ENCODE peak calls at places on chromosomes 16 and 17, in nine cellular contexts. F, A, B, M, O, C, U, Y and V are unnamed samples.

GRCh38 chr16:66934138-66934838 is at the start of gene CIAO2B:
- DNase-seq in F (peak; percentile 95), M (peak; percentile 85), U (peak; percentile 93), B (peak; percentile 80), C (peak; percentile 93), A (peak; percentile 92), Y (peak; percentile 89), O (peak; percentile 93), V (peak; percentile 77)

GRCh38 chr16:85257483-85257882 is 145.2 kb upstream of the CIBAR2 start:
- DNase-seq in F (no peak), Y (no peak), C (no peak), U (no peak), B (no peak), O (no peak), M (no peak), A (no peak), V (no peak)

GRCh38 chr17:1414001-1414574 is 14.1 kb upstream of the YWHAE start:
- DNase-seq in F (no peak), C (peak; percentile 15), U (no peak), A (no peak), Y (no peak), B (no peak), M (no peak), O (no peak), V (no peak)

GRCh38 chr17:44522883-44523671 is 19.9 kb upstream of the GPATCH8 start:
- DNase-seq in M (peak; percentile 64), Y (peak; percentile 86), O (peak; percentile 64), A (peak; percentile 83), U (peak; percentile 77), F (peak; percentile 86), B (peak; percentile 38), C (peak; percentile 72), V (peak; percentile 53)

GRCh38 chr16:17367034-17367433 is 103.7 kb downstream of the XYLT1 start:
- DNase-seq in U (no peak), A (no peak), Y (no peak), F (no peak), M (no peak), C (no peak), B (no peak), O (no peak), V (no peak)

GRCh38 chr17:45749831-45750335 is 34.2 kb upstream of the CRHR1 start:
- DNase-seq in O (no peak), A (no peak), C (no peak), U (no peak), Y (peak; percentile 39), B (no peak), F (no peak), M (no peak), V (no peak)

GRCh38 chr16:79267781-79268180 is 332.8 kb downstream of the MAF start:
- DNase-seq in A (no peak), Y (no peak), O (no peak), F (peak; percentile 33), B (no peak), C (no peak), U (no peak), M (no peak), V (no peak)

GRCh38 chr17:61816538-61816937 is 46.8 kb downstream of the BRIP1 start:
- DNase-seq in Y (no peak), A (no peak), F (no peak), U (no peak), O (no peak), M (no peak), B (no peak), C (no peak), V (no peak)

GRCh38 chr16:49562228-49562627 is 188.6 kb downstream of the C16orf78 start:
- DNase-seq in A (no peak), O (no peak), C (no peak), U (no peak), B (no peak), M (no peak), Y (peak; percentile 14), F (peak; percentile 58), V (no peak)

GRCh38 chr17:59190806-59191205 is 19.0 kb upstream of the SMG8 start:
- DNase-seq in M (no peak), Y (no peak), A (no peak), F (no peak), C (no peak), B (no peak), U (no peak), O (no peak), V (no peak)

GRCh38 chr17:58452738-58453137 is 35.4 kb upstream of the RNF43 start:
- DNase-seq in M (no peak), C (no peak), F (no peak), O (no peak), U (no peak), B (no peak), Y (no peak), A (no peak), V (no peak)

GRCh38 chr17:17220529-17220928 is 14.4 kb upstream of the PLD6 start:
- DNase-seq in O (peak; percentile 3), M (no peak), B (no peak), C (no peak), Y (no peak), U (no peak), F (no peak), A (no peak), V (no peak)

GRCh38 chr17:17840751-17841591 is 4.2 kb upstream of the SREBF1 start:
- DNase-seq in C (no peak), M (no peak), O (no peak), F (peak; percentile 77), U (no peak), B (no peak), Y (no peak), A (no peak), V (no peak)

GRCh38 chr17:44736551-44737240 is 22.1 kb upstream of the ADAM11 start:
- DNase-seq in A (no peak), Y (no peak), U (no peak), F (no peak), M (no peak), C (no peak), O (no peak), B (no peak), V (no peak)

GRCh38 chr16:14125708-14126107 is 54.6 kb downstream of the MRTFB start:
- DNase-seq in O (no peak), Y (no peak), B (no peak), M (no peak), F (no peak), U (no peak), C (no peak), A (no peak), V (no peak)

GRCh38 chr17:43517615-43518386 is 28.3 kb downstream of the ETV4 start:
- DNase-seq in C (no peak), O (no peak), Y (no peak), F (no peak), M (no peak), U (no peak), B (no peak), A (no peak), V (no peak)

GRCh38 chr16:23324727-23325126 is 22.6 kb downstream of the SCNN1B start:
- DNase-seq in U (peak; percentile 94), B (no peak), F (peak; percentile 61), A (peak; percentile 78), O (peak; percentile 64), Y (peak; percentile 50), M (no peak), C (peak; percentile 78), V (peak; percentile 28)

GRCh38 chr16:89909777-89910716 is 8.6 kb upstream of the MC1R start:
- DNase-seq in C (peak; percentile 83), F (peak; percentile 90), U (peak; percentile 79), A (peak; percentile 77), Y (peak; percentile 71), B (peak; percentile 69), M (peak; percentile 81), O (peak; percentile 84), V (peak; percentile 40)
- TF ChIP-seq POLR2A in C (no peak), F (no peak), U (no peak), A (no peak), Y (no peak), B (no peak), M (no peak), O (no peak), V (no peak)

DNA sequence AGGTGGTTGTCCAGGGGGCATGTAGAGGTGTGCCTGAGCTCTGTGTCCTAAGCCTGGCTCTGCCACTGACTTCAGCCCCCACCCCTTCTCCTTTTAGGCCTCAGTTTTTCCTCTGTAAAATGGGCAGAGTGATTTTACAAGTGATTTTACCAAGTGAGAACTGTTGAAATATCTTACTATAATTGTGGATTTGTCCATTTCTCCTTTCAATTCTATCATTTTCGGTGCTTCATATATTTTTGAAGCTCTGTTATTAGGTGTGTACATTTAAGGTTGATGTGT is 21.7 kb upstream of the HOXB9 start:
- DNase-seq in Y (no peak), U (no peak), A (no peak), M (no peak), C (no peak), B (no peak), F (no peak), O (no peak), V (no peak)
- H3K4me3 ChIP-seq in Y (no peak overlapping the region), U (no peak overlapping the region), A (peak overlapping the region; percentile 49), M (peak overlapping the region; percentile 56), C (no peak overlapping the region), B (no peak overlapping the region), F (no peak overlapping the region), O (no peak overlapping the region), V (no peak overlapping the region)

DNA sequence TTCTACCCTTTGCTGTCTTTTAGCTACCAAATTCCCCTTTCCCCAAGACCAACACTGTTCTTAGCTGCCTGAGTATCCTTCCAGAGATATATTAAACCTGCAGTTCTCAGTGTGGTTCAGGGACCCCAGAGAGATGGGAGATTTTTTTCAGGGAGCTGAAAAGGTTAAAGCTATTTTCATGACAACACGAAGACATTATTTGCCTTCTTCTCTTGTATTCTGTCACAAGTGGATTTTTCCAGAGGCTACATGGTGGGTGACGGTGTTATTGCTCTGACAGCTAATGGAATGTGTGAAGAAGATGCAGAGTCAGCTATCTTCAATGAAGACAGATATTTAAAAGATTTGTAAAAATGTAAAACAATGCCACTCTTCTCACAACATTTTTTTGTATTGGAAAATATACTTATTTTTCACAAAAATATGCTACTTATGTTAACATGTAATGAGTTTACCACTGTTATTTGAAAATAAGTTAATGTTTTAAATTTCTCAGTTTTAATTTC is 69.0 kb downstream of the CFDP1 start:
- DNase-seq in F (no peak), U (no peak), A (no peak), M (no peak), Y (no peak), B (no peak), C (no peak), O (no peak), V (no peak)
- H3K36me3 ChIP-seq in F (no peaks in the 10 kb centered on the region), U (no peaks in the 10 kb centered on the region), A (no peaks in the 10 kb centered on the region), M (peaks cover 7% of the 10 kb centered on the region), Y (no peaks in the 10 kb centered on the region), B (no peaks in the 10 kb centered on the region), C (no peaks in the 10 kb centered on the region), O (peaks cover 6% of the 10 kb centered on the region), V (no peaks in the 10 kb centered on the region)

DNA sequence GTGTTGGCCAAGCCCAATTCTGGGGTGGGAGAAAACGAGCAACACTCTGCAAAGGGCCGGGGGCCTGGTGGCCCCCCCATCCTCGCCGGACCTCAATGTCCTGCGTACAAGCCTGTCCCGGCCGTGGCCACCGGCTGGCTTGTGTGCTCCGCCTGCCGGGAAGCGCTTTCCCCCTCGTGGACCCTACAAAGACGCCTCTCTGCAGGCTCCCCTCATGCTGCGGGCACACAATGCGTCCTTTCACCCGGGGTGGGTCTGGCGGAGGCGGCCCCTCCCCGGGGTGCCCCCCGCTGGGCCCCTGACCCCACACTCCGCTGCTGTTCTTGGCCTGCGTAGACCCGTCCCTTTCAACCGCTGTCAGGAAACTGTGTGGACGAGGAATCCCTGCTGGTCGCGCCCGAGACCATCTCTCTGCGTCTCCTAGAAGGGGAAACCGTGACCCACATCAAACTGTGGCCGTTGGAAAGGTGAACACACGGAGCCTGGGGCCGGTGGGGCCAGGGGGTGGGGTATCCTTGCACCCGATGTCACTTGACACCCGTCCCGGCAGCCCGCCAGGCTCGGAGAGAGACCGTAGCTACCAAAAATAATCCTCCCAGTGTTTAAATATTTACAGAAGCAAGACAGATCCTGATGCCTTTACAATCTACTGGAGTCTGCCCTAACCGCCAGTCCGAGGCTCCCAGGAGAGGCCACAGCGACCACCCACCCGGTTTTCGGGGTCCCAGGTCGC is 43.6 kb downstream of the TBC1D16 start:
- DNase-seq in Y (peak; percentile 63), B (no peak), F (no peak), O (peak; percentile 58), U (peak; percentile 43), M (no peak), A (peak; percentile 50), C (peak; percentile 55), V (no peak)
- TF ChIP-seq POLR2A in Y (no peak), B (no peak), F (no peak), O (no peak), U (no peak), M (no peak), A (no peak), C (no peak), V (no peak)